ENCODE peak calls at places on chromosomes 5 and 9, in ten cellular contexts. B is MM.1S; Y is fibroblast of the aortic adventitia; G is CD4-positive, CD25-positive, alpha-beta regulatory T cell; A is fibroblast of mammary gland; U is hepatocyte; J is transverse colon; X is neural progenitor cell; T is lower leg skin; K is choroid plexus epithelial cell. D is an unnamed sample.

GRCh38 chr9:127976498-127976897 is 4.3 kb downstream of the EEIG1 start:
- DNase-seq in B (no peak), Y (no peak), G (peak; percentile 58), A (no peak), U (no peak), J (peak; percentile 77), X (no peak), T (no peak), K (no peak), D (no peak)

GRCh38 chr5:112656456-112656855 is 81.2 kb upstream of the APC start:
- DNase-seq in B (no peak), Y (no peak), G (no peak), A (no peak), U (no peak), J (no peak), X (no peak), T (no peak), K (no peak), D (no peak)

GRCh38 chr9:93263334-93264229 is 79.6 kb downstream of the WNK2 start:
- DNase-seq in B (no peak), Y (no peak), G (no peak), A (no peak), U (peak; percentile 3), J (no peak), X (no peak), T (peak; percentile 10), K (no peak), D (no peak)

GRCh38 chr5:76074487-76074886 is 8.7 kb upstream of the SV2C start:
- DNase-seq in B (peak; percentile 58), Y (no peak), G (peak; percentile 12), A (no peak), U (no peak), J (peak; percentile 38), X (peak; percentile 70), T (no peak), K (no peak), D (no peak)

GRCh38 chr5:51380603-51381207 is 2.5 kb upstream of the ISL1 start:
- DNase-seq in B (peak; percentile 54), Y (peak; percentile 53), G (no peak), A (peak; percentile 36), U (peak; percentile 71), J (no peak), X (peak; percentile 70), T (no peak), K (peak; percentile 37), D (no peak)

GRCh38 chr5:137273511-137273910 is 225.6 kb downstream of the SPOCK1 start:
- DNase-seq in B (no peak), Y (peak; percentile 26), G (no peak), A (peak; percentile 34), U (no peak), J (no peak), X (no peak), T (no peak), K (no peak), D (peak; percentile 79)

GRCh38 chr5:170861855-170862766 is at the start of gene RANBP17:
- DNase-seq in B (no peak), Y (peak; percentile 16), G (no peak), A (peak; percentile 62), U (peak; percentile 91), J (peak; percentile 55), X (peak; percentile 91), T (no peak), K (peak; percentile 88), D (peak; percentile 55)

GRCh38 chr9:113131689-113132151 is 19.1 kb upstream of the SLC31A2 start:
- DNase-seq in B (peak; percentile 76), Y (no peak), G (no peak), A (peak; percentile 43), U (peak; percentile 59), J (no peak), X (peak; percentile 62), T (no peak), K (peak; percentile 51), D (no peak)

GRCh38 chr5:155019601-155020226 is 6.2 kb downstream of the KIF4B start:
- DNase-seq in B (no peak), Y (no peak), G (no peak), A (no peak), U (no peak), J (no peak), X (no peak), T (no peak), K (no peak), D (no peak)

GRCh38 chr9:18105996-18106595 is 367.9 kb upstream of the ADAMTSL1 start:
- DNase-seq in B (no peak), Y (no peak), G (no peak), A (no peak), U (no peak), J (no peak), X (peak; percentile 63), T (no peak), K (no peak), D (no peak)

GRCh38 chr5:172696171-172696849 is 55.2 kb downstream of the NEURL1B start:
- DNase-seq in B (no peak), Y (peak; percentile 76), G (no peak), A (no peak), U (no peak), J (no peak), X (no peak), T (no peak), K (no peak), D (no peak)

GRCh38 chr9:69674112-69674511 is 1.9 kb upstream of the APBA1 start:
- DNase-seq in B (no peak), Y (peak; percentile 11), G (no peak), A (peak; percentile 14), U (no peak), J (no peak), X (peak; percentile 20), T (no peak), K (no peak), D (no peak)

GRCh38 chr9:99167694-99168093 is 54.0 kb downstream of the ALG2 start:
- DNase-seq in B (no peak), Y (no peak), G (no peak), A (no peak), U (no peak), J (no peak), X (no peak), T (no peak), K (no peak), D (no peak)

GRCh38 chr9:99169982-99170761 is 51.6 kb downstream of the ALG2 start:
- DNase-seq in B (no peak), Y (no peak), G (no peak), A (no peak), U (no peak), J (no peak), X (peak; percentile 87), T (no peak), K (no peak), D (no peak)

GRCh38 chr9:99166149-99166548 is 55.6 kb downstream of the ALG2 start:
- DNase-seq in B (no peak), Y (no peak), G (no peak), A (no peak), U (no peak), J (no peak), X (no peak), T (no peak), K (no peak), D (no peak)

GRCh38 chr9:99169086-99169485 is 52.7 kb downstream of the ALG2 start:
- DNase-seq in B (no peak), Y (no peak), G (no peak), A (no peak), U (no peak), J (no peak), X (no peak), T (no peak), K (no peak), D (no peak)

DNA sequence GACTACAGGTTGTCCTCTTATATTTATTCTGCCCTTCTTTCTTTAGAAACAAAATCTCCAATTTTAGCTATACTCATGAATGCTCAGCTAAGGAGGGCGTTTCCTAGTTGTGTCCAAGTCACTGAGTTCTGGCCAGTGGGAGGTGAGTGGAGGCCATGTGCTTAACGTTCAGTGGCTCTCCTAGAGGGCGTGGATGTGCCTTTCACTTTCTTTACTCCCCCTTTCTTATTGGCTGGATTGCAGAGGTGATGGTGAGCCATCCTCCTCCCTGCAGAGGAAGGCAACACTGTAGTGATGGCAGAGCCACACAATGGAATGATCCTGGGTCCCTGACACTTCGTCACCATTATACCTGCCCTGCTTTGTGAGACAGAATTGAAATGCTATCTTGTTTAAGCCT is 54.6 kb downstream of the ALG2 start:
- DNase-seq in B (no peak), Y (no peak), G (no peak), A (no peak), U (no peak), J (no peak), X (no peak), T (no peak), K (no peak), D (no peak)
- H3K4me3 ChIP-seq in B (no peak overlapping the region), Y (no peak overlapping the region), G (no peak overlapping the region), A (no peak overlapping the region), U (no peak overlapping the region), J (no peak overlapping the region), X (no peak overlapping the region), T (no peak overlapping the region), K (no peak overlapping the region), D (no peak overlapping the region)

DNA sequence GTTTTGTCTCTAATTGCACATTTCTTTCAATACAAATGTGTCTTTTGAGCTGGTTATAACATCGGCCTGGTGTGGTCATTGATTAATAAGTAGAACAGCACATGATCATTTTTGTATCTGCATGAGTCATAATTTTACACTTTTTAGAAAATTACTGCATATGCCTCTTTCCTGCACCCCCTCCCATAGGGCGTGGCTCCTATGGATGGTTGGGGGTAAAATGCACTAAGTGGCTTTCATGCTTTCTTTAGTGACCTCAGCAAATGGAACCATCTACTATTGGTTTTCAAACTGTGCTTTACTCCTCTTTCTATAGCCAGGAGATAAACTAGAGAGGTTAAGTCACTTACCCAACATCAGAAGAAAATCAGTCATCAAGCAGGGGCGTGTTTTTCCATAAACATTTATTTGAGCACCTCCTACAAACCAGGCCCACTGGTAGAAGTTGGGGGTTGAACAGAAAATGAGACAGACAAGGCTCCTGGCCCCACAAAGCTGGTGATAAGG is 3.8 kb downstream of the ANXA6 start:
- DNase-seq in B (no peak), Y (no peak), G (no peak), A (no peak), U (no peak), J (no peak), X (no peak), T (no peak), K (no peak), D (no peak)
- H3K4me3 ChIP-seq in B (no peak overlapping the region), Y (no peak overlapping the region), G (peak overlapping the region; percentile 92), A (no peak overlapping the region), U (no peak overlapping the region), J (no peak overlapping the region), X (no peak overlapping the region), T (no peak overlapping the region), K (no peak overlapping the region), D (no peak overlapping the region)

GRCh38 chr5:23318166-23318565 is 189.2 kb upstream of the PRDM9 start:
- DNase-seq in B (no peak), Y (no peak), G (no peak), A (no peak), U (no peak), J (no peak), X (no peak), T (no peak), K (no peak), D (no peak)
- H3K4me3 ChIP-seq in B (no peak overlapping the region), Y (no peak overlapping the region), G (no peak overlapping the region), A (no peak overlapping the region), U (no peak overlapping the region), J (no peak overlapping the region), X (no peak overlapping the region), T (no peak overlapping the region), K (no peak overlapping the region), D (no peak overlapping the region)

DNA sequence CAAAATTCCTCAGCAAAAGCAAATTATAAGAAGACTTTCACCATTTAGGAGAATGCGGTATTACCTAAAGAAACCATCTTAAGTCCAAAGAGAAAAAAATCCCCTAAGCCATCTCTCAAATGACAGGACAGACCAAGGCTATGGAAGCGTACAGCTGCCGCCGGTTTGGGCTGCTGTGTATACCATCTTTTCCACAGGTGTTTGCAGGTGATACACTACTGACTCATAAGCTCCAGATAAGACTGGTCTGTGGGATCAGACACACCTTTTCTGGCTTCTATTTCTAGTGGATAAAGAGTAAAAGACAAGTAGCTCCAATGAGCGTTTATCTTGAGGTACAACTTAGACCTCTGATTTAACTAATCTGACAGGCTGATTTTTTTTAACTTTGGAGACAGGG is 7.7 kb downstream of the CDKN2AIPNL start:
- DNase-seq in B (no peak), Y (no peak), G (no peak), A (no peak), U (peak; percentile 29), J (no peak), X (no peak), T (no peak), K (no peak), D (no peak)
- H3K4me3 ChIP-seq in B (no peak overlapping the region), Y (no peak overlapping the region), G (no peak overlapping the region), A (no peak overlapping the region), U (no peak overlapping the region), J (no peak overlapping the region), X (no peak overlapping the region), T (no peak overlapping the region), K (no peak overlapping the region), D (no peak overlapping the region)